ENCODE peak calls at places on chromosomes 11 and 22, in seven cellular contexts. E is endodermal cell; W is transverse colon; Z is lower lobe of right lung; G is CD8-positive, alpha-beta T cell; T is fibroblast of lung; S is CD8-positive, alpha-beta memory T cell. D is an unnamed sample.

GRCh38 chr22:28008056-28008455 is 89.0 kb upstream of the PITPNB start:
- DNase-seq in E (no peak), W (no peak), Z (no peak), G (no peak), T (no peak), S (no peak), D (no peak)

GRCh38 chr11:112343368-112344039 is 82.8 kb upstream of the PLET1 start:
- DNase-seq in E (no peak), W (no peak), Z (no peak), G (no peak), T (no peak), S (no peak), D (no peak)

GRCh38 chr22:41975299-41976069 is 6.2 kb downstream of the SEPTIN3 start:
- DNase-seq in E (no peak), W (no peak), Z (no peak), G (no peak), T (no peak), S (no peak), D (no peak)

GRCh38 chr22:26669060-26669481 is 11.7 kb downstream of the MIAT start:
- DNase-seq in E (peak; percentile 86), W (peak; percentile 24), Z (no peak), G (no peak), T (no peak), S (no peak), D (no peak)

GRCh38 chr11:134528453-134528852 is 116.4 kb upstream of the B3GAT1 start:
- DNase-seq in E (peak; percentile 30), W (no peak), Z (peak; percentile 15), G (no peak), T (no peak), S (no peak), D (no peak)

GRCh38 chr11:134530826-134531225 is 118.8 kb upstream of the B3GAT1 start:
- DNase-seq in E (peak; percentile 31), W (no peak), Z (peak; percentile 30), G (no peak), T (no peak), S (no peak), D (no peak)

GRCh38 chr11:34149274-34149673 is 43.8 kb downstream of the NAT10 start:
- DNase-seq in E (no peak), W (no peak), Z (peak; percentile 24), G (no peak), T (no peak), S (no peak), D (no peak)

GRCh38 chr11:129590030-129590752 is 214.5 kb downstream of the BARX2 start:
- DNase-seq in E (peak; percentile 53), W (no peak), Z (no peak), G (no peak), T (no peak), S (no peak), D (no peak)

GRCh38 chr22:39675907-39676306 is 105.4 kb downstream of the CACNA1I start:
- DNase-seq in E (no peak), W (no peak), Z (no peak), G (no peak), T (no peak), S (no peak), D (peak; percentile 7)

GRCh38 chr11:130213979-130214281 is 54.3 kb downstream of the ST14 start:
- DNase-seq in E (no peak), W (no peak), Z (no peak), G (no peak), T (no peak), S (no peak), D (no peak)

GRCh38 chr22:35708917-35709316 is 8.8 kb upstream of the APOL5 start:
- DNase-seq in E (no peak), W (no peak), Z (no peak), G (no peak), T (no peak), S (no peak), D (no peak)

GRCh38 chr22:49008682-49009235 is 818.9 kb downstream of the BRD1 start:
- DNase-seq in E (peak; percentile 30), W (no peak), Z (no peak), G (no peak), T (no peak), S (no peak), D (no peak)

GRCh38 chr11:65662247-65662801 is 392 bp downstream of the RELA start:
- DNase-seq in E (no peak), W (no peak), Z (no peak), G (no peak), T (peak; percentile 14), S (no peak), D (no peak)

GRCh38 chr11:27362032-27362431 is 983 bp downstream of the CCDC34 start:
- DNase-seq in E (no peak), W (no peak), Z (no peak), G (no peak), T (no peak), S (no peak), D (no peak)

GRCh38 chr22:43955883-43956286 is 643 bp downstream of the SAMM50 start:
- DNase-seq in E (no peak), W (no peak), Z (no peak), G (no peak), T (peak; percentile 25), S (no peak), D (no peak)

GRCh38 chr11:113675003-113675471 is 31.1 kb downstream of the TMPRSS5 start:
- DNase-seq in E (peak; percentile 40), W (no peak), Z (no peak), G (no peak), T (peak; percentile 99), S (no peak), D (no peak)

GRCh38 chr11:69403556-69404215 is 77.8 kb upstream of the LINC01488 start:
- DNase-seq in E (no peak), W (no peak), Z (no peak), G (no peak), T (peak; percentile 52), S (no peak), D (no peak)

GRCh38 chr11:32173435-32173834 is 82.6 kb downstream of the RCN1 start:
- DNase-seq in E (peak; percentile 90), W (peak; percentile 61), Z (peak; percentile 52), G (no peak), T (peak; percentile 58), S (no peak), D (peak; percentile 61)

GRCh38 chr11:117564321-117564720 is 232.7 kb downstream of the DSCAML1 start:
- DNase-seq in E (no peak), W (no peak), Z (no peak), G (no peak), T (no peak), S (no peak), D (no peak)

GRCh38 chr22:19514831-19515565 is 9.2 kb downstream of the CLDN5 start:
- DNase-seq in E (peak; percentile 41), W (no peak), Z (no peak), G (no peak), T (no peak), S (no peak), D (no peak)

GRCh38 chr11:130762342-130763037 is 153.8 kb downstream of the SNX19 start:
- DNase-seq in E (peak; percentile 39), W (no peak), Z (peak; percentile 57), G (no peak), T (no peak), S (no peak), D (peak; percentile 30)

GRCh38 chr11:9574556-9574805 is 1.0 kb downstream of the WEE1 start:
- DNase-seq in E (peak; percentile 58), W (peak; percentile 35), Z (peak; percentile 70), G (no peak), T (peak; percentile 36), S (peak; percentile 10), D (peak; percentile 78)

DNA sequence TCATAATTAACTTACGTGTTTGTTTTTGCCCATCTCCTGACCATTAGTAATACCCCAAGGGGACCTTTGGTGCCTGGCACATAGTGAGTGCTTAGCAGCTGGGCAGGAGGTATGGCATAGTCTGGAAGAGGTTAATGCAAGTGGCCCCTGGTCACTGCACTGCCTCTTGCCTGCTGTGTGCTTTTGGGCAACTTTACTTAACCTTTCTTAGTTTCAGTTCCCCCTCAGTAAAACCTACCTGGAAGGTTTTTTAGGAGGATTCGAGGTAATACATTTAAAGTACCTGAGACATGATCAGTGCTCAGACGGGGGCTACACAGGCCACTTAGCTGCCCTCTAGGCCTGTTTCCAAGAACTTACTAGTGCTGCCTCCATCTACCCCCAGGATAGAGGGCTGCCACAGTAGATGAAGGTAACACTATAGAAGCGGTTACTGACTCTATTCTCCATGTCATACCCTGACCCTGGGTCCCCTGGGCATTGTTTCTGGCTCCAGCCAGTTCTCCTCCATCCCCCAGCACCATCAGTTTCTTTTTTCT is 3.4 kb downstream of the POLD4 start:
- DNase-seq in E (no peak), W (no peak), Z (no peak), G (no peak), T (no peak), S (no peak), D (no peak)
- H3K27ac ChIP-seq in E (no peak overlapping the region), W (no peak overlapping the region), Z (no peak overlapping the region), G (no peak overlapping the region), T (no peak overlapping the region), S (no peak overlapping the region), D (peak overlapping the region; percentile 73)

DNA sequence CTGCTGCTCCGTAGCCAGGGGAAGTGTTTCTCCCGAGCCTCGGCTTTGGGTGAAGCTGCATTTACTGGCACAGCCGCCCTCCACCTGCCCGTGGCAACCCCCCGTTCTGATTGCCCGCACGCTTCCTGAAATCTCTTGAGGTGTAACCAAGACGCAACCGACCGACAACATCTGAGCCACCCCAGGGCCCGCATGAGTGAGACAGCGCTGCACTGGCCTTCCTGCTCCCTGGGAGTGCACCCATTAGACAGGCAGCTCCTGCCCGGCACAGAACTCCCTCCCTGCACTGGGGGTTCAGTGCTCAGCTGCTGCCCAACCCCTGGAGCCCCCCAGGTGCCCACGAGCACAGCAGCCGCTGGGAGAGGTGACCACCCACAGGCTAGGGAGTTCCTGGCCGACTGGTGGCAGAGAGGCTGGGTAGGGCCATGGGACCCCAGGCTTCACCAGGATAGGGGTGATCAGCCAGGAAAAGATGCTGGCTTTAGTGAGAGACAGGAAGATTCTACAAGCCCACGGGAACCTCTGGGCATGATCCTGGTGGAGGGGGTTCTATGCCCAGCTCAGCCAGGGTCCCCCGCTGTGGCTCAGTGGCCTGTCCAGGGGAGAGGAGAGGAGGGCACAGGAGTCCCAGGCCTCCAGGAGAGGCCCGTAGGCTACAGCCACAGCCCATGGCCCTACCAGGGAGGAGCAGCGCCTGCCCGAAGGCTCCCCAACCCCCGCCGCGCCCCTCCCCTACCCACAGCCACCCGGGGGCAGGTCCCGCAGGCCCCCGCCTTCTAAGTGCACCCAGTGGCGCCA is 14.6 kb downstream of the PLXNB2 start:
- DNase-seq in E (no peak), W (no peak), Z (no peak), G (no peak), T (no peak), S (no peak), D (no peak)
- H3K4me1 ChIP-seq in E (peaks cover 15% of the 10 kb centered on the region), W (peaks cover 49% of the 10 kb centered on the region), Z (peaks cover 70% of the 10 kb centered on the region), G (peaks cover 23% of the 10 kb centered on the region), T (peaks cover 29% of the 10 kb centered on the region), S (no peaks in the 10 kb centered on the region), D (peaks cover 11% of the 10 kb centered on the region)

GRCh38 chr11:73158356-73159051 is 16.4 kb upstream of the FCHSD2 start:
- DNase-seq in E (peak; percentile 29), W (no peak), Z (no peak), G (no peak), T (peak; percentile 81), S (no peak), D (no peak)
- H3K4me3 ChIP-seq in E (no peak overlapping the region), W (no peak overlapping the region), Z (no peak overlapping the region), G (no peak overlapping the region), T (no peak overlapping the region), S (no peak overlapping the region), D (no peak overlapping the region)

DNA sequence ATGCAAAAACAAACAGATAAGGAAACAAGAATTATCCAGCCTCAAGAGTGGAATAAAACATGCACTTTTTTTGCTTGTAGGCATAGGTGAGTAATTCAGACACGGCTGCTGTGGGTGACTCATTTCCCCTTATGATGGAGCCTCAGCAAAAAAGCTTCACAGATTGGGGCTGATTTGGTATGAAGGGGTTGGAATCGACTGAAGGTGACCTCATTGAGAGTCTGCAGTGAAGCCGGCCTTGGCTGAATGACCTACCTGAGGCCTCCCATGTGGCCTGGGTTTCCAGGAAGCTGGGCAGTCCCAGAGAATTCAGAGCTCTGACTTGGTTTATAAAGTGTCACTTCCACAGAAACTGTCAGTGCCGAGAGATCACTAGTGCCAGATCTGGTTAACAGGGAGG is 34.2 kb upstream of the VPREB1 start:
- DNase-seq in E (no peak), W (no peak), Z (no peak), G (no peak), T (peak; percentile 89), S (peak; percentile 10), D (no peak)
- H3K27ac ChIP-seq in E (no peak overlapping the region), W (no peak overlapping the region), Z (no peak overlapping the region), G (no peak overlapping the region), T (no peak overlapping the region), S (no peak overlapping the region), D (no peak overlapping the region)